ENCODE peak calls at places on chromosomes 2 and 18, in nine cellular contexts. One of them, this sample, is unnamed.

GRCh38 chr2:97743913-97744312 is 30.5 kb downstream of the ZAP70 start:
- DNase-seq in HL-60: no peak
- DNase-seq in stomach: no peak
- DNase-seq in HCT116: no peak
- DNase-seq in esophagus muscularis mucosa: no peak
- DNase-seq in suprapubic skin: no peak
- DNase-seq in endothelial cell of umbilical vein: no peak
- DNase-seq in transverse colon: no peak
- DNase-seq in GM12878: no peak
- DNase-seq in this sample: no peak

GRCh38 chr2:156331572-156332451 is 709 bp downstream of the NR4A2 start:
- DNase-seq in HL-60: peak; percentile 76
- DNase-seq in stomach: peak; percentile 68
- DNase-seq in HCT116: no peak
- DNase-seq in esophagus muscularis mucosa: no peak
- DNase-seq in suprapubic skin: peak; percentile 92
- DNase-seq in endothelial cell of umbilical vein: peak; percentile 83
- DNase-seq in transverse colon: peak; percentile 74
- DNase-seq in GM12878: no peak
- DNase-seq in this sample: no peak

GRCh38 chr18:2776596-2776995 is 70.2 kb upstream of the EMILIN2 start:
- DNase-seq in HL-60: no peak
- DNase-seq in stomach: no peak
- DNase-seq in HCT116: no peak
- DNase-seq in esophagus muscularis mucosa: no peak
- DNase-seq in suprapubic skin: no peak
- DNase-seq in endothelial cell of umbilical vein: peak; percentile 92
- DNase-seq in transverse colon: no peak
- DNase-seq in GM12878: no peak
- DNase-seq in this sample: no peak

GRCh38 chr2:23449413-23449812 is 64.4 kb downstream of the KLHL29 start:
- DNase-seq in HL-60: no peak
- DNase-seq in stomach: no peak
- DNase-seq in HCT116: no peak
- DNase-seq in esophagus muscularis mucosa: no peak
- DNase-seq in suprapubic skin: no peak
- DNase-seq in endothelial cell of umbilical vein: no peak
- DNase-seq in transverse colon: no peak
- DNase-seq in GM12878: peak; percentile 72
- DNase-seq in this sample: no peak

GRCh38 chr2:112821142-112821541 is 15.4 kb downstream of the IL1B start:
- DNase-seq in HL-60: no peak
- DNase-seq in stomach: no peak
- DNase-seq in HCT116: no peak
- DNase-seq in esophagus muscularis mucosa: no peak
- DNase-seq in suprapubic skin: no peak
- DNase-seq in endothelial cell of umbilical vein: no peak
- DNase-seq in transverse colon: no peak
- DNase-seq in GM12878: no peak
- DNase-seq in this sample: no peak

GRCh38 chr2:64637000-64637628 is 16.6 kb downstream of the SERTAD2 start:
- DNase-seq in HL-60: no peak
- DNase-seq in stomach: no peak
- DNase-seq in HCT116: no peak
- DNase-seq in esophagus muscularis mucosa: no peak
- DNase-seq in suprapubic skin: no peak
- DNase-seq in endothelial cell of umbilical vein: no peak
- DNase-seq in transverse colon: peak; percentile 57
- DNase-seq in GM12878: peak; percentile 54
- DNase-seq in this sample: no peak

GRCh38 chr2:3585239-3586109 is 9.4 kb upstream of the COLEC11 start:
- DNase-seq in HL-60: no peak
- DNase-seq in stomach: peak; percentile 54
- DNase-seq in HCT116: no peak
- DNase-seq in esophagus muscularis mucosa: no peak
- DNase-seq in suprapubic skin: no peak
- DNase-seq in endothelial cell of umbilical vein: peak; percentile 34
- DNase-seq in transverse colon: peak; percentile 41
- DNase-seq in GM12878: no peak
- DNase-seq in this sample: no peak

GRCh38 chr18:47772374-47773248 is 157.8 kb downstream of the SMAD2 start:
- DNase-seq in HL-60: peak; percentile 17
- DNase-seq in stomach: peak; percentile 78
- DNase-seq in HCT116: peak; percentile 60
- DNase-seq in esophagus muscularis mucosa: peak; percentile 89
- DNase-seq in suprapubic skin: no peak
- DNase-seq in endothelial cell of umbilical vein: peak; percentile 76
- DNase-seq in transverse colon: peak; percentile 77
- DNase-seq in GM12878: no peak
- DNase-seq in this sample: peak; percentile 46

GRCh38 chr18:34977787-34978532 is 63.3 kb upstream of the MAPRE2 start:
- DNase-seq in HL-60: peak; percentile 35
- DNase-seq in stomach: peak; percentile 65
- DNase-seq in HCT116: no peak
- DNase-seq in esophagus muscularis mucosa: no peak
- DNase-seq in suprapubic skin: peak; percentile 76
- DNase-seq in endothelial cell of umbilical vein: peak; percentile 34
- DNase-seq in transverse colon: peak; percentile 76
- DNase-seq in GM12878: no peak
- DNase-seq in this sample: no peak

GRCh38 chr2:11124760-11125068 is 30.6 kb upstream of the SLC66A3 start:
- DNase-seq in HL-60: no peak
- DNase-seq in stomach: no peak
- DNase-seq in HCT116: no peak
- DNase-seq in esophagus muscularis mucosa: no peak
- DNase-seq in suprapubic skin: no peak
- DNase-seq in endothelial cell of umbilical vein: no peak
- DNase-seq in transverse colon: no peak
- DNase-seq in GM12878: no peak
- DNase-seq in this sample: no peak

GRCh38 chr2:233938676-233939370 is 21.6 kb downstream of the TRPM8 start:
- DNase-seq in HL-60: no peak
- DNase-seq in stomach: no peak
- DNase-seq in HCT116: no peak
- DNase-seq in esophagus muscularis mucosa: no peak
- DNase-seq in suprapubic skin: no peak
- DNase-seq in endothelial cell of umbilical vein: no peak
- DNase-seq in transverse colon: no peak
- DNase-seq in GM12878: no peak
- DNase-seq in this sample: no peak

GRCh38 chr2:128280901-128281321 is 37.8 kb downstream of the HS6ST1 start:
- DNase-seq in HL-60: peak; percentile 13
- DNase-seq in stomach: no peak
- DNase-seq in HCT116: no peak
- DNase-seq in esophagus muscularis mucosa: no peak
- DNase-seq in suprapubic skin: peak; percentile 65
- DNase-seq in endothelial cell of umbilical vein: no peak
- DNase-seq in transverse colon: no peak
- DNase-seq in GM12878: no peak
- DNase-seq in this sample: no peak

GRCh38 chr2:136248242-136248641 is 130.3 kb upstream of the CXCR4 start:
- DNase-seq in HL-60: no peak
- DNase-seq in stomach: no peak
- DNase-seq in HCT116: peak; percentile 41
- DNase-seq in esophagus muscularis mucosa: no peak
- DNase-seq in suprapubic skin: no peak
- DNase-seq in endothelial cell of umbilical vein: peak; percentile 35
- DNase-seq in transverse colon: no peak
- DNase-seq in GM12878: no peak
- DNase-seq in this sample: no peak

GRCh38 chr18:3605562-3606443 is 155.8 kb downstream of the TGIF1 start:
- DNase-seq in HL-60: no peak
- DNase-seq in stomach: no peak
- DNase-seq in HCT116: no peak
- DNase-seq in esophagus muscularis mucosa: no peak
- DNase-seq in suprapubic skin: no peak
- DNase-seq in endothelial cell of umbilical vein: peak; percentile 67
- DNase-seq in transverse colon: no peak
- DNase-seq in GM12878: no peak
- DNase-seq in this sample: no peak

GRCh38 chr2:148607553-148607952 is 37.0 kb upstream of the EPC2 start:
- DNase-seq in HL-60: no peak
- DNase-seq in stomach: no peak
- DNase-seq in HCT116: no peak
- DNase-seq in esophagus muscularis mucosa: no peak
- DNase-seq in suprapubic skin: no peak
- DNase-seq in endothelial cell of umbilical vein: no peak
- DNase-seq in transverse colon: no peak
- DNase-seq in GM12878: no peak
- DNase-seq in this sample: no peak

GRCh38 chr18:57121542-57122112 is 25.3 kb upstream of the BOD1L2 start:
- DNase-seq in HL-60: no peak
- DNase-seq in stomach: no peak
- DNase-seq in HCT116: no peak
- DNase-seq in esophagus muscularis mucosa: no peak
- DNase-seq in suprapubic skin: no peak
- DNase-seq in endothelial cell of umbilical vein: no peak
- DNase-seq in transverse colon: no peak
- DNase-seq in GM12878: no peak
- DNase-seq in this sample: no peak
- H3K4me3 ChIP-seq in HL-60: no peak overlapping the region
- H3K4me3 ChIP-seq in stomach: no peak overlapping the region
- H3K4me3 ChIP-seq in HCT116: no peak overlapping the region
- H3K4me3 ChIP-seq in esophagus muscularis mucosa: no peak overlapping the region
- H3K4me3 ChIP-seq in suprapubic skin: no peak overlapping the region
- H3K4me3 ChIP-seq in endothelial cell of umbilical vein: no peak overlapping the region
- H3K4me3 ChIP-seq in transverse colon: no peak overlapping the region
- H3K4me3 ChIP-seq in GM12878: no peak overlapping the region
- H3K4me3 ChIP-seq in this sample: no peak overlapping the region

GRCh38 chr2:180990794-180991193 is 10.4 kb downstream of the UBE2E3 start:
- DNase-seq in HL-60: no peak
- DNase-seq in stomach: no peak
- DNase-seq in HCT116: no peak
- DNase-seq in esophagus muscularis mucosa: no peak
- DNase-seq in suprapubic skin: no peak
- DNase-seq in endothelial cell of umbilical vein: no peak
- DNase-seq in transverse colon: no peak
- DNase-seq in GM12878: no peak
- DNase-seq in this sample: no peak

GRCh38 chr2:180991820-180992219 is 11.4 kb downstream of the UBE2E3 start:
- DNase-seq in HL-60: no peak
- DNase-seq in stomach: no peak
- DNase-seq in HCT116: no peak
- DNase-seq in esophagus muscularis mucosa: no peak
- DNase-seq in suprapubic skin: no peak
- DNase-seq in endothelial cell of umbilical vein: no peak
- DNase-seq in transverse colon: no peak
- DNase-seq in GM12878: no peak
- DNase-seq in this sample: no peak

GRCh38 chr2:180990337-180990736 is 9.9 kb downstream of the UBE2E3 start:
- DNase-seq in HL-60: no peak
- DNase-seq in stomach: no peak
- DNase-seq in HCT116: no peak
- DNase-seq in esophagus muscularis mucosa: no peak
- DNase-seq in suprapubic skin: no peak
- DNase-seq in endothelial cell of umbilical vein: no peak
- DNase-seq in transverse colon: no peak
- DNase-seq in GM12878: no peak
- DNase-seq in this sample: no peak

GRCh38 chr2:180992994-180993393 is 12.6 kb downstream of the UBE2E3 start:
- DNase-seq in HL-60: no peak
- DNase-seq in stomach: no peak
- DNase-seq in HCT116: no peak
- DNase-seq in esophagus muscularis mucosa: no peak
- DNase-seq in suprapubic skin: no peak
- DNase-seq in endothelial cell of umbilical vein: no peak
- DNase-seq in transverse colon: no peak
- DNase-seq in GM12878: no peak
- DNase-seq in this sample: no peak

DNA sequence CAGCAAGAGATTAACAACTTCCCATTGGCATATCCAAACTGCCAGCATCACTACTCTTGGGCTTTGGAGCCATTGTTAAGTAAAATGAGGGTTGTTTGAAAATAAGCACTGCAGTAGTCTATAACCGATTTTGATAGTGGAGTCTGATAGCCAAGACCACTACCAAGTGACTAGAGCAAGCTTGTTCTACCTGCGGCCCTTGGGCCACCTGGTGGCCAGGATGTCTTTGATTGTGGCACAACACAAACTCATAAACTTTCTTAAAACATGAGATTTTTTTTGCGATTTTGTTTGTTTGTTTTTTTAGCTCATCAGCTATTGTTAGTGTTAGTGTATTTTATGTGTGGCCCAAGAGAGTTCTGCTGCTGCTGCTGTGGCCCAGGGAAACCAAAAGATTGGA is 11.0 kb downstream of the UBE2E3 start:
- DNase-seq in HL-60: no peak
- DNase-seq in stomach: no peak
- DNase-seq in HCT116: no peak
- DNase-seq in esophagus muscularis mucosa: no peak
- DNase-seq in suprapubic skin: no peak
- DNase-seq in endothelial cell of umbilical vein: no peak
- DNase-seq in transverse colon: no peak
- DNase-seq in GM12878: no peak
- DNase-seq in this sample: no peak
- TF ChIP-seq CTCF in HL-60: no peak
- TF ChIP-seq CTCF in stomach: no peak
- TF ChIP-seq CTCF in HCT116: peak; percentile 42
- TF ChIP-seq CTCF in esophagus muscularis mucosa: no peak
- TF ChIP-seq CTCF in suprapubic skin: no peak
- TF ChIP-seq CTCF in endothelial cell of umbilical vein: no peak
- TF ChIP-seq CTCF in transverse colon: no peak
- TF ChIP-seq CTCF in GM12878: peak; percentile 16
- TF ChIP-seq CTCF in this sample: peak; percentile 35

DNA sequence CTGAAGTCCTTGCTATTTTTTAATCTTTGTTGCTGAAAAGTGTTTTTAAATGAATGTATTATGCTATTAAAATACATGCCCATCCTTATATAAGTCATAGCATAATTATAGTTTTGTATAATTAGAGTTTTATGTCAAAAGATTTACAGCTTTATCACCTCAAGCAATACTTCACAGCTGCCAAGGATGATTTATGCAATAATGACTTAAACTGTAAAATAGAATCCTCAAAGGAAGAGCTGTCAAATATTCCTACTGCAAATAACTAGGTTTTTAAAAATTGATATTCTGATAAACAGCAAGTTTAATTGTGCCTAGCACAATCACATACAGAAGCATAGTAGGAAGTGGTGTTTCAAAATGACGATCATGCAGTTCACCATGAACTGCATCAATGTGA is 5.2 kb downstream of the KCNH7 start:
- DNase-seq in HL-60: no peak
- DNase-seq in stomach: no peak
- DNase-seq in HCT116: no peak
- DNase-seq in esophagus muscularis mucosa: no peak
- DNase-seq in suprapubic skin: no peak
- DNase-seq in endothelial cell of umbilical vein: no peak
- DNase-seq in transverse colon: no peak
- DNase-seq in GM12878: no peak
- DNase-seq in this sample: no peak
- TF ChIP-seq POLR2AphosphoS5 in HL-60: no peak
- TF ChIP-seq POLR2AphosphoS5 in stomach: no peak
- TF ChIP-seq POLR2AphosphoS5 in HCT116: no peak
- TF ChIP-seq POLR2AphosphoS5 in esophagus muscularis mucosa: no peak
- TF ChIP-seq POLR2AphosphoS5 in suprapubic skin: no peak
- TF ChIP-seq POLR2AphosphoS5 in endothelial cell of umbilical vein: no peak
- TF ChIP-seq POLR2AphosphoS5 in transverse colon: no peak
- TF ChIP-seq POLR2AphosphoS5 in GM12878: no peak
- TF ChIP-seq POLR2AphosphoS5 in this sample: no peak

DNA sequence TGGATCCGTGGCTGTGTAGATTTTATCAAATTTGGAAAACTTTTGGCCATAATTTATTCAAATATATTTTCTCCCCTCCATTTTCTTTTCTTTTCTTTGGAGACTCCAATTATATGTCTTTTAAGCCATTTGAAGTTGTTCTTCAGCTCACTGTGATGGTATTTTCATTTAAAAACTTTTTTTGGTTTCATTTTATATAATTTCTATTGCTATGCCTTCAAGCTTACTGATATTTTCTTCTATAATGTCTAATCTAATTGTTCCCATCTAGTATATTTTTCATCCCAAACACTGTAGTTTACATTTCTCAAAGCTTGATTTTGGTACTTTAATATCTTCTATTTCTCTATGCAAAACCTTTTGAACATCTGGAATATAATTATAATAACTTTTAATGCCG is 72.5 kb downstream of the WDR7 start:
- DNase-seq in HL-60: no peak
- DNase-seq in stomach: no peak
- DNase-seq in HCT116: no peak
- DNase-seq in esophagus muscularis mucosa: no peak
- DNase-seq in suprapubic skin: no peak
- DNase-seq in endothelial cell of umbilical vein: no peak
- DNase-seq in transverse colon: no peak
- DNase-seq in GM12878: no peak
- DNase-seq in this sample: no peak
- H3K4me3 ChIP-seq in HL-60: no peak overlapping the region
- H3K4me3 ChIP-seq in stomach: no peak overlapping the region
- H3K4me3 ChIP-seq in HCT116: no peak overlapping the region
- H3K4me3 ChIP-seq in esophagus muscularis mucosa: no peak overlapping the region
- H3K4me3 ChIP-seq in suprapubic skin: no peak overlapping the region
- H3K4me3 ChIP-seq in endothelial cell of umbilical vein: no peak overlapping the region
- H3K4me3 ChIP-seq in transverse colon: no peak overlapping the region
- H3K4me3 ChIP-seq in GM12878: no peak overlapping the region
- H3K4me3 ChIP-seq in this sample: no peak overlapping the region